ENCODE peak calls at places on chromosomes 5 and 9, in five cellular contexts. Q is hippocampal formation, X is caudate nucleus, L is fibroblast of the aortic adventitia, C is substantia nigra. S is an unnamed sample.

GRCh38 chr9:128155736-128156500 is 4.1 kb upstream of the BBLN start:
- DNase-seq in X (no peak), Q (no peak), C (no peak), L (no peak), S (no peak)

GRCh38 chr5:102823441-102823874 is 68.4 kb downstream of the PAM start:
- DNase-seq in C (no peak), L (peak), X (no peak), Q (no peak), S (no peak)

GRCh38 chr5:17216974-17217325 is 481 bp upstream of the BASP1 start:
- DNase-seq in Q (no peak), L (peak), C (no peak), X (no peak), S (no peak)

GRCh38 chr5:35598707-35599370 is 18.8 kb upstream of the SPEF2 start:
- DNase-seq in X (no peak), L (no peak), Q (no peak), C (no peak), S (no peak)

GRCh38 chr9:37969130-37969529 is 65.2 kb upstream of the SLC25A51 start:
- DNase-seq in X (no peak), L (peak), C (no peak), Q (no peak), S (no peak)

GRCh38 chr5:146878471-146879172 is at the start of gene PPP2R2B:
- DNase-seq in Q (peak), C (peak), X (peak), L (peak), S (no peak)

GRCh38 chr5:93189707-93190120 is 391.3 kb downstream of the NR2F1-AS1 start:
- DNase-seq in Q (no peak), X (no peak), L (peak), C (no peak), S (no peak)

GRCh38 chr9:98993570-98993945 is 49.9 kb downstream of the COL15A1 start:
- DNase-seq in C (no peak), X (no peak), Q (no peak), L (no peak), S (no peak)

GRCh38 chr5:159826351-159827222 is 89.7 kb upstream of the ADRA1B start:
- DNase-seq in Q (no peak), L (peak), X (no peak), C (no peak), S (no peak)